ENCODE peak calls at places on chromosomes 2 and 18, in seven cellular contexts. One of them, this sample, is unnamed. For H3K27me3, the result is how much of the 10 kb centered on the place peaks cover.

GRCh38 chr2:181393472-181393871 is 63.7 kb upstream of the ITGA4 start:
- DNase-seq in PC-3: peak
- DNase-seq in astrocyte: peak
- DNase-seq in suprapubic skin: no peak
- DNase-seq in brain microvascular endothelial cell: peak
- DNase-seq in endodermal cell: no peak
- DNase-seq in neural progenitor cell: no peak
- DNase-seq in this sample: peak

GRCh38 chr2:54579682-54580349 is 123.7 kb downstream of the SPTBN1 start:
- DNase-seq in neural progenitor cell: no peak
- DNase-seq in endodermal cell: no peak
- DNase-seq in PC-3: peak
- DNase-seq in brain microvascular endothelial cell: no peak
- DNase-seq in suprapubic skin: no peak
- DNase-seq in astrocyte: no peak
- DNase-seq in this sample: no peak

GRCh38 chr2:144583741-144584453 is 64.0 kb upstream of the ZEB2 start:
- DNase-seq in suprapubic skin: no peak
- DNase-seq in brain microvascular endothelial cell: peak
- DNase-seq in endodermal cell: no peak
- DNase-seq in astrocyte: peak
- DNase-seq in PC-3: peak
- DNase-seq in neural progenitor cell: no peak
- DNase-seq in this sample: peak

GRCh38 chr2:36811071-36811470 is 114.6 kb downstream of the VIT start:
- DNase-seq in neural progenitor cell: no peak
- DNase-seq in brain microvascular endothelial cell: no peak
- DNase-seq in PC-3: no peak
- DNase-seq in astrocyte: no peak
- DNase-seq in suprapubic skin: no peak
- DNase-seq in endodermal cell: peak
- DNase-seq in this sample: no peak

GRCh38 chr2:65686928-65687521 is 254.6 kb upstream of the SPRED2 start:
- DNase-seq in neural progenitor cell: no peak
- DNase-seq in endodermal cell: no peak
- DNase-seq in suprapubic skin: no peak
- DNase-seq in astrocyte: no peak
- DNase-seq in brain microvascular endothelial cell: no peak
- DNase-seq in PC-3: peak
- DNase-seq in this sample: no peak

GRCh38 chr2:224982910-224983688 is 59.2 kb downstream of the DOCK10 start:
- DNase-seq in endodermal cell: no peak
- DNase-seq in PC-3: no peak
- DNase-seq in astrocyte: peak
- DNase-seq in neural progenitor cell: no peak
- DNase-seq in suprapubic skin: no peak
- DNase-seq in brain microvascular endothelial cell: peak
- DNase-seq in this sample: no peak

GRCh38 chr2:30661173-30662107 is 145.8 kb downstream of the CAPN13 start:
- DNase-seq in suprapubic skin: no peak
- DNase-seq in neural progenitor cell: no peak
- DNase-seq in PC-3: peak
- DNase-seq in astrocyte: peak
- DNase-seq in endodermal cell: no peak
- DNase-seq in brain microvascular endothelial cell: no peak
- DNase-seq in this sample: no peak

GRCh38 chr2:98731709-98732349 is 897 bp upstream of the MGAT4A start:
- DNase-seq in endodermal cell: no peak
- DNase-seq in neural progenitor cell: no peak
- DNase-seq in PC-3: no peak
- DNase-seq in suprapubic skin: no peak
- DNase-seq in brain microvascular endothelial cell: no peak
- DNase-seq in astrocyte: no peak
- DNase-seq in this sample: no peak

GRCh38 chr18:70172225-70172624 is 33.3 kb downstream of the RTTN start:
- DNase-seq in suprapubic skin: no peak
- DNase-seq in neural progenitor cell: no peak
- DNase-seq in PC-3: peak
- DNase-seq in brain microvascular endothelial cell: no peak
- DNase-seq in astrocyte: no peak
- DNase-seq in endodermal cell: no peak
- DNase-seq in this sample: no peak

GRCh38 chr2:140861666-140862065 is 1269.2 kb downstream of the LRP1B start:
- DNase-seq in brain microvascular endothelial cell: no peak
- DNase-seq in astrocyte: no peak
- DNase-seq in endodermal cell: no peak
- DNase-seq in PC-3: no peak
- DNase-seq in neural progenitor cell: no peak
- DNase-seq in suprapubic skin: no peak
- DNase-seq in this sample: no peak

GRCh38 chr2:88074854-88075292 is 7.2 kb downstream of the SMYD1 start:
- DNase-seq in suprapubic skin: no peak
- DNase-seq in endodermal cell: no peak
- DNase-seq in PC-3: peak
- DNase-seq in astrocyte: peak
- DNase-seq in brain microvascular endothelial cell: peak
- DNase-seq in neural progenitor cell: no peak
- DNase-seq in this sample: peak

GRCh38 chr2:47038656-47039501 is 116.2 kb downstream of the STPG4 start:
- DNase-seq in astrocyte: no peak
- DNase-seq in endodermal cell: no peak
- DNase-seq in brain microvascular endothelial cell: no peak
- DNase-seq in PC-3: no peak
- DNase-seq in neural progenitor cell: no peak
- DNase-seq in suprapubic skin: no peak
- DNase-seq in this sample: no peak

GRCh38 chr2:160582481-160583161 is 89.0 kb upstream of the RBMS1 start:
- DNase-seq in PC-3: peak
- DNase-seq in suprapubic skin: no peak
- DNase-seq in astrocyte: peak
- DNase-seq in endodermal cell: no peak
- DNase-seq in brain microvascular endothelial cell: peak
- DNase-seq in neural progenitor cell: peak
- DNase-seq in this sample: peak

GRCh38 chr18:43078485-43079092 is 36.9 kb downstream of the RIT2 start:
- DNase-seq in PC-3: no peak
- DNase-seq in endodermal cell: peak
- DNase-seq in astrocyte: no peak
- DNase-seq in neural progenitor cell: peak
- DNase-seq in suprapubic skin: no peak
- DNase-seq in brain microvascular endothelial cell: no peak
- DNase-seq in this sample: no peak

GRCh38 chr2:113858764-113859163 is 31.1 kb upstream of the ACTR3 start:
- DNase-seq in brain microvascular endothelial cell: peak
- DNase-seq in suprapubic skin: no peak
- DNase-seq in neural progenitor cell: no peak
- DNase-seq in PC-3: peak
- DNase-seq in astrocyte: peak
- DNase-seq in endodermal cell: no peak
- DNase-seq in this sample: peak

GRCh38 chr18:42087876-42088275 is 132.8 kb downstream of the PIK3C3 start:
- DNase-seq in brain microvascular endothelial cell: no peak
- DNase-seq in PC-3: no peak
- DNase-seq in endodermal cell: no peak
- DNase-seq in astrocyte: no peak
- DNase-seq in suprapubic skin: no peak
- DNase-seq in neural progenitor cell: no peak
- DNase-seq in this sample: no peak

GRCh38 chr18:5628512-5629255 is 84.9 kb upstream of the EPB41L3 start:
- DNase-seq in astrocyte: peak
- DNase-seq in endodermal cell: peak
- DNase-seq in suprapubic skin: peak
- DNase-seq in neural progenitor cell: peak
- DNase-seq in PC-3: peak
- DNase-seq in brain microvascular endothelial cell: no peak
- DNase-seq in this sample: no peak

GRCh38 chr2:218860950-218861381 is 1.4 kb downstream of the WNT6 start:
- DNase-seq in suprapubic skin: peak
- DNase-seq in endodermal cell: peak
- DNase-seq in brain microvascular endothelial cell: no peak
- DNase-seq in astrocyte: peak
- DNase-seq in neural progenitor cell: peak
- DNase-seq in PC-3: no peak
- DNase-seq in this sample: no peak

GRCh38 chr2:224518806-224519580 is 66.2 kb downstream of the CUL3 start:
- DNase-seq in astrocyte: peak
- DNase-seq in neural progenitor cell: no peak
- DNase-seq in suprapubic skin: no peak
- DNase-seq in PC-3: peak
- DNase-seq in brain microvascular endothelial cell: peak
- DNase-seq in endodermal cell: no peak
- DNase-seq in this sample: no peak

GRCh38 chr2:3483227-3483985 is 35.9 kb downstream of the ADI1 start:
- DNase-seq in suprapubic skin: peak
- DNase-seq in brain microvascular endothelial cell: no peak
- DNase-seq in PC-3: peak
- DNase-seq in astrocyte: peak
- DNase-seq in endodermal cell: peak
- DNase-seq in neural progenitor cell: peak
- DNase-seq in this sample: no peak

GRCh38 chr2:37856101-37856751 is 68.9 kb upstream of the RMDN2 start:
- DNase-seq in brain microvascular endothelial cell: no peak
- DNase-seq in neural progenitor cell: no peak
- DNase-seq in astrocyte: no peak
- DNase-seq in endodermal cell: no peak
- DNase-seq in PC-3: no peak
- DNase-seq in suprapubic skin: no peak
- DNase-seq in this sample: no peak

GRCh38 chr2:21260316-21260715 is 136.5 kb downstream of the TDRD15 start:
- DNase-seq in PC-3: no peak
- DNase-seq in astrocyte: no peak
- DNase-seq in brain microvascular endothelial cell: no peak
- DNase-seq in suprapubic skin: no peak
- DNase-seq in endodermal cell: no peak
- DNase-seq in neural progenitor cell: no peak
- DNase-seq in this sample: no peak

GRCh38 chr2:174772492-174772801 is 8.2 kb upstream of the CHRNA1 start:
- DNase-seq in brain microvascular endothelial cell: no peak
- DNase-seq in neural progenitor cell: no peak
- DNase-seq in endodermal cell: no peak
- DNase-seq in astrocyte: no peak
- DNase-seq in suprapubic skin: no peak
- DNase-seq in PC-3: no peak
- DNase-seq in this sample: no peak

GRCh38 chr2:215693269-215693998 is 257.6 kb upstream of the FN1 start:
- DNase-seq in neural progenitor cell: no peak
- DNase-seq in endodermal cell: no peak
- DNase-seq in PC-3: peak
- DNase-seq in suprapubic skin: no peak
- DNase-seq in brain microvascular endothelial cell: peak
- DNase-seq in astrocyte: peak
- DNase-seq in this sample: peak

GRCh38 chr18:45628979-45629958 is 14.0 kb downstream of the SLC14A2 start:
- DNase-seq in suprapubic skin: no peak
- DNase-seq in astrocyte: peak
- DNase-seq in PC-3: peak
- DNase-seq in brain microvascular endothelial cell: peak
- DNase-seq in endodermal cell: peak
- DNase-seq in neural progenitor cell: no peak
- DNase-seq in this sample: no peak

GRCh38 chr2:105239924-105240323 is 1.6 kb upstream of the GPR45 start:
- DNase-seq in brain microvascular endothelial cell: peak
- DNase-seq in astrocyte: peak
- DNase-seq in endodermal cell: no peak
- DNase-seq in neural progenitor cell: peak
- DNase-seq in PC-3: peak
- DNase-seq in suprapubic skin: no peak
- DNase-seq in this sample: peak

GRCh38 chr2:15243762-15244161 is 317.4 kb downstream of the NBAS start:
- DNase-seq in brain microvascular endothelial cell: peak
- DNase-seq in PC-3: peak
- DNase-seq in endodermal cell: no peak
- DNase-seq in suprapubic skin: no peak
- DNase-seq in astrocyte: peak
- DNase-seq in neural progenitor cell: no peak
- DNase-seq in this sample: no peak

GRCh38 chr18:59881728-59882685 is 17.8 kb upstream of the PMAIP1 start:
- DNase-seq in endodermal cell: peak
- DNase-seq in PC-3: peak
- DNase-seq in neural progenitor cell: no peak
- DNase-seq in brain microvascular endothelial cell: peak
- DNase-seq in suprapubic skin: no peak
- DNase-seq in astrocyte: peak
- DNase-seq in this sample: no peak

DNA sequence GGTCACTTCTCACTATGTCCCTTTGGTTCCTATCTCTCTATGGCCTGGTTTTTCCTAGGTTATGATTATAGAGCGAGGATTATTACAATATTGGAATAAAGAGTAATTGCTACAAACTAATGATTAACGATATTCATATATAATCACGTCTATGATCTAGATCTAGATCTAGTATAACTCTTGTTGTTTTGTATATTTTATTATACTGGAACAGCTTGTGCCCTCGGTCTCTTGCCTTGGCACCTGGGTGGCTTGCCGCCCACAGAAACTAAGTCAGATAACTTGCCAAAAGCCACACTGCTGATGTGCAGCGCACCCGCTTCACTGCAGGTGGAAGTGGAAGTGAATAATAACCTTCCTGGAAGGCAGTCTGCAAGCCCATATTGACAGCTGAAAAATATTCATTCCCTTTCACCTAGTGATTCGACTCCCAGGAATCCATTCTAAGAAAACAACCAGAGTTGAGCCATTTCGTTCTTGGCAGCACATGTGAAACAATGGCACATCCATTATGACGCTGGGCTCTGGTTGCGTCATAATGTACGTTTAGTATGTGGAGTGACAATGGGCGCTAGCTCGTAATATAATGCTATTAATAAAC is 725 bp upstream of the ANKRD53 start:
- DNase-seq in neural progenitor cell: no peak
- DNase-seq in suprapubic skin: no peak
- DNase-seq in astrocyte: peak
- DNase-seq in PC-3: peak
- DNase-seq in brain microvascular endothelial cell: peak
- DNase-seq in endodermal cell: no peak
- DNase-seq in this sample: peak
- H3K4me3 ChIP-seq in neural progenitor cell: peak
- H3K4me3 ChIP-seq in suprapubic skin: peak
- H3K4me3 ChIP-seq in astrocyte: peak
- H3K4me3 ChIP-seq in PC-3: peak
- H3K4me3 ChIP-seq in brain microvascular endothelial cell: peak
- H3K4me3 ChIP-seq in endodermal cell: peak
- H3K4me3 ChIP-seq in this sample: no peak

GRCh38 chr2:25312958-25313710 is 28.6 kb downstream of the DNMT3A start:
- DNase-seq in neural progenitor cell: no peak
- DNase-seq in astrocyte: no peak
- DNase-seq in suprapubic skin: no peak
- DNase-seq in endodermal cell: no peak
- DNase-seq in PC-3: no peak
- DNase-seq in brain microvascular endothelial cell: no peak
- DNase-seq in this sample: no peak
- TF ChIP-seq CTCF in neural progenitor cell: no peak
- TF ChIP-seq CTCF in astrocyte: no peak
- TF ChIP-seq CTCF in suprapubic skin: no peak
- TF ChIP-seq CTCF in endodermal cell: no peak
- TF ChIP-seq CTCF in PC-3: no peak
- TF ChIP-seq CTCF in brain microvascular endothelial cell: no peak
- TF ChIP-seq CTCF in this sample: no peak

GRCh38 chr2:44767691-44768090 is 173.8 kb upstream of the SIX3 start:
- DNase-seq in endodermal cell: no peak
- DNase-seq in brain microvascular endothelial cell: no peak
- DNase-seq in suprapubic skin: no peak
- DNase-seq in neural progenitor cell: peak
- DNase-seq in astrocyte: no peak
- DNase-seq in PC-3: no peak
- DNase-seq in this sample: no peak
- H3K27me3 ChIP-seq in endodermal cell: under half
- H3K27me3 ChIP-seq in brain microvascular endothelial cell: under half
- H3K27me3 ChIP-seq in suprapubic skin: under half
- H3K27me3 ChIP-seq in neural progenitor cell: under half
- H3K27me3 ChIP-seq in astrocyte: half or more
- H3K27me3 ChIP-seq in PC-3: under half
- H3K27me3 ChIP-seq in this sample: under half

GRCh38 chr2:866887-867286 is 83.8 kb upstream of the SNTG2 start:
- DNase-seq in endodermal cell: peak
- DNase-seq in suprapubic skin: peak
- DNase-seq in PC-3: no peak
- DNase-seq in astrocyte: no peak
- DNase-seq in neural progenitor cell: no peak
- DNase-seq in brain microvascular endothelial cell: no peak
- DNase-seq in this sample: no peak
- H3K4me3 ChIP-seq in endodermal cell: no peak
- H3K4me3 ChIP-seq in suprapubic skin: no peak
- H3K4me3 ChIP-seq in PC-3: no peak
- H3K4me3 ChIP-seq in astrocyte: no peak
- H3K4me3 ChIP-seq in neural progenitor cell: no peak
- H3K4me3 ChIP-seq in brain microvascular endothelial cell: no peak
- H3K4me3 ChIP-seq in this sample: no peak